ENCODE peak calls at places on chromosome 7, in seven cellular contexts. K is colonic mucosa, W is small intestine, I is dorsolateral prefrontal cortex, S is pancreas, T is cardiac muscle cell, O is ascending aorta. Y is an unnamed sample.

GRCh38 chr7:18288322-18289037 is 207.1 kb upstream of the HDAC9 start:
- DNase-seq in K (no peak), W (no peak), I (no peak), S (no peak), T (no peak), O (no peak), Y (no peak)

GRCh38 chr7:149732611-149733010 is 40.8 kb downstream of the ZNF467 start:
- DNase-seq in K (no peak), W (no peak), I (no peak), S (no peak), T (no peak), O (peak; percentile 39), Y (no peak)

GRCh38 chr7:90592036-90592435 is 4.1 kb upstream of the CDK14 start:
- DNase-seq in K (no peak), W (no peak), I (no peak), S (no peak), T (no peak), O (no peak), Y (no peak)

GRCh38 chr7:151742713-151743480 is 134.0 kb downstream of the PRKAG2 start:
- DNase-seq in K (no peak), W (no peak), I (no peak), S (no peak), T (no peak), O (no peak), Y (no peak)

GRCh38 chr7:92135100-92135429 is 788 bp upstream of the CYP51A1 start:
- DNase-seq in K (peak; percentile 30), W (peak; percentile 55), I (peak; percentile 35), S (no peak), T (peak; percentile 53), O (no peak), Y (no peak)

GRCh38 chr7:69780377-69780776 is 182.1 kb downstream of the AUTS2 start:
- DNase-seq in K (no peak), W (no peak), I (no peak), S (no peak), T (peak; percentile 43), O (no peak), Y (no peak)

GRCh38 chr7:22589641-22590141 is 89.7 kb upstream of the STEAP1B start:
- DNase-seq in K (no peak), W (no peak), I (peak; percentile 43), S (no peak), T (no peak), O (peak; percentile 91), Y (peak; percentile 51)

GRCh38 chr7:90212149-90212495 is 582 bp downstream of the STEAP2 start:
- DNase-seq in K (peak; percentile 46), W (peak; percentile 40), I (no peak), S (no peak), T (no peak), O (no peak), Y (no peak)

DNA sequence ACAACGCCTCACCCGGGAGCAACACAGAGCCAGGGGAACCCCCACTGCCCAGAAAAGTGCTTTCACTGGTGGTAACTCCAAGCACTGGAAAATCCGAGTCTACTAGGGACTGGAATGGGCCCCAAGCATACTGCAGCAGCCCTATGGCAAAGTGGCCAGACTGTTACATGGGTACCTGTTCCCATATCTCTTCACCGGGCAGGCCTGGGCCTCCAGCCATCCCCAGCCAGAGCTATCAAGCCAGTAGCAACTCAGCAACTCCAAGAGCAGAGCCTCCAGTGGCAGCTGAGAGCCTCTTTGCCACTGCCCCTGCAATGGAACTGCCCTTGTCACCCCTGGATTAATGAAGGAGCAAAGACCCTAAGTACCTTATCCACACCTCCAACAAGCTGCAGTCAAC is 73.5 kb downstream of the HBP1 start:
- DNase-seq in K (no peak), W (no peak), I (no peak), S (no peak), T (no peak), O (no peak), Y (no peak)
- H3K27ac ChIP-seq in K (no peak overlapping the region), W (no peak overlapping the region), I (no peak overlapping the region), S (no peak overlapping the region), T (no peak overlapping the region), O (no peak overlapping the region), Y (no peak overlapping the region)

GRCh38 chr7:50349399-50349798 is 44.9 kb downstream of the IKZF1 start:
- DNase-seq in K (no peak), W (no peak), I (no peak), S (no peak), T (no peak), O (no peak), Y (no peak)
- H3K27ac ChIP-seq in K (no peak overlapping the region), W (no peak overlapping the region), I (no peak overlapping the region), S (no peak overlapping the region), T (no peak overlapping the region), O (no peak overlapping the region), Y (no peak overlapping the region)

GRCh38 chr7:141014523-141015395 is at the start of gene MRPS33:
- DNase-seq in K (peak; percentile 97), W (peak; percentile 97), I (peak; percentile 97), S (peak; percentile 97), T (peak; percentile 98), O (peak; percentile 98), Y (peak; percentile 94)
- H3K27ac ChIP-seq in K (peak within 1 kb of the TSS; percentile 67), W (peak within 1 kb of the TSS; percentile 56), I (peak within 1 kb of the TSS; percentile 86), S (peak within 1 kb of the TSS; percentile 55), T (peak within 1 kb of the TSS; percentile 80), O (peak within 1 kb of the TSS; percentile 82), Y (peak within 1 kb of the TSS; percentile 84)

DNA sequence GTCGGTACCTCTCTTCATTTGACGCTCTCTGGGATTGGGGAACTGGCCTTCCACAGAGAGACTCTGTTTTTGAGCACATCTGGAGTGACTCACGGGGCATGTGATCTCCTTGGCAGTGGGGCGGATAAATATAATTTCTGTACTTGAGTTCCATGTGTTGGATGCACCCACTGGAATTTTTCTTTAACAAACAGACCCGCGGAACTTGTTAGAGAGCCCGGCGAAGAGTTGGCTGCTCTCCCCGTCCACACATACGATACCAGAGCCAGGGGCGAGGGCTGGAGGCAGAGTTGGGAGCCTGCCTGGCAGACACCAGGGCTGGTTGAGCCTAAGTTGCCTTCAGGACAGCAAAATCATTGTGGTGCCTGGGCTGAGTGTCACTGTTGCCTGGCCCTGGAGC is at the start of gene FAM180A:
- DNase-seq in K (peak; percentile 27), W (no peak), I (no peak), S (no peak), T (no peak), O (peak; percentile 88), Y (no peak)
- H3K27ac ChIP-seq in K (no peak within 1 kb of the TSS), W (no peak within 1 kb of the TSS), I (no peak within 1 kb of the TSS), S (no peak within 1 kb of the TSS), T (no peak within 1 kb of the TSS), O (peak within 1 kb of the TSS; percentile 91), Y (no peak within 1 kb of the TSS)

DNA sequence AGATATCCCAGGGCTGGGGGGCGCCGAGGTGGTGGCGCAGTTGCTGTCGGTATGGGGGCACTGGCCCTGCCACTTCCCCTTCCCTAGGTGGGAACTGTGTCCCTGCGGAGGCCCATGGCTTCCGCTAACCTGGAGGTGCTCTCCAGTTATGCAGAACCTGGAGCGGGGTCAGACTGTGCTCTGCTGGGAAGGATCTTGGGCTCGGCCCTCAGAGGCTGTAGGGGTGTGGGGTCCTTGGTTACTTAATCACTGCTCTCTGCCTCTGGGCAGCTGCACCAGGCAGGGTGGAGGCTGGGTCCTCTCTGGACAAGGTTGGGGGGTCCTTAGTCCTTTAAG is 2.4 kb downstream of the BRI3 start:
- DNase-seq in K (no peak), W (peak; percentile 32), I (no peak), S (no peak), T (no peak), O (no peak), Y (no peak)
- H3K27ac ChIP-seq in K (peak overlapping the region; percentile 91), W (peak overlapping the region; percentile 97), I (peak overlapping the region; percentile 58), S (peak overlapping the region; percentile 91), T (no peak overlapping the region), O (peak overlapping the region; percentile 99), Y (peak overlapping the region; percentile 72)

Y was measured in caudate nucleus.